ENCODE peak calls at places on chromosomes 2 and 18, in six cellular contexts. H, K, S, B, P and G are unnamed samples.

GRCh38 chr18:3256693-3257626 is 5.0 kb upstream of the MYL12B start:
- DNase-seq in H (no peak), S (no peak), K (no peak), B (peak; percentile 42), P (peak; percentile 91), G (no peak)

GRCh38 chr2:124149571-124149970 is 124.5 kb downstream of the CNTNAP5 start:
- DNase-seq in P (no peak), H (no peak), S (no peak), K (no peak), B (no peak), G (no peak)

GRCh38 chr2:241816431-241817121 is 7.6 kb downstream of the NEU4 start:
- DNase-seq in H (no peak), P (no peak), B (no peak), S (no peak), K (no peak), G (no peak)

GRCh38 chr2:10813085-10813748 is 632 bp upstream of the PDIA6 start:
- DNase-seq in H (no peak), P (peak; percentile 36), S (peak; percentile 22), B (no peak), K (no peak), G (no peak)

GRCh38 chr2:229835601-229836283 is 86.1 kb downstream of the TRIP12 start:
- DNase-seq in S (no peak), B (no peak), K (no peak), H (no peak), P (peak; percentile 77), G (no peak)

GRCh38 chr2:101533611-101534601 is 59.0 kb upstream of the RFX8 start:
- DNase-seq in B (no peak), P (no peak), S (no peak), K (no peak), H (peak; percentile 7), G (no peak)

GRCh38 chr2:60512641-60513040 is 40.8 kb downstream of the BCL11A start:
- DNase-seq in K (no peak), S (no peak), B (no peak), P (peak; percentile 17), H (no peak), G (no peak)

GRCh38 chr2:127348421-127349000 is 39.3 kb downstream of the MAP3K2 start:
- DNase-seq in S (peak; percentile 22), H (no peak), B (no peak), K (no peak), P (peak; percentile 24), G (no peak)

GRCh38 chr2:112843836-112844235 is 7.3 kb upstream of the IL1B start:
- DNase-seq in P (no peak), S (no peak), B (no peak), K (no peak), H (no peak), G (no peak)

DNA sequence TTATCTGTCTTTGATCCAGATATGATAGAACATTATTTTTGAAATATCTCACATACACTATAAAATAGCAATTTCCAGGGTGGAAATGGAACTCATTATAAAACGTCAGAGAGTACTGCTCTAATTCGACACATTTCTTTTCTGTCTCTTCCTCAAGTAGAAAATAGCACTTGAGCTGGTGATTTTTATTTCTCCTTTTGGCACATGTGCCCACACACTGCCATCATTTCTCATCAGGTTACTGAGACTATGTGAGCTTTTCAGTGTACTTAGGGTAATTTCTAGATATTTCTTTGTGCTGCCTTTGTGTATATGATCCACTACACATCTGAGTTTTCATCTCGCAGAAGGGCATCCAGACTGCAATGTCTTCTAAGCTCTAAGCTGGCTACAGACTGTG is 62.1 kb upstream of the PGAP1 start:
- DNase-seq in B (no peak), K (no peak), H (no peak), S (no peak), P (no peak), G (no peak)
- H3K4me2 ChIP-seq in B (no peak overlapping the region), K (peak overlapping the region; percentile 78), H (no peak overlapping the region), S (no peak overlapping the region), P (peak overlapping the region; percentile 9), G (no peak overlapping the region)

DNA sequence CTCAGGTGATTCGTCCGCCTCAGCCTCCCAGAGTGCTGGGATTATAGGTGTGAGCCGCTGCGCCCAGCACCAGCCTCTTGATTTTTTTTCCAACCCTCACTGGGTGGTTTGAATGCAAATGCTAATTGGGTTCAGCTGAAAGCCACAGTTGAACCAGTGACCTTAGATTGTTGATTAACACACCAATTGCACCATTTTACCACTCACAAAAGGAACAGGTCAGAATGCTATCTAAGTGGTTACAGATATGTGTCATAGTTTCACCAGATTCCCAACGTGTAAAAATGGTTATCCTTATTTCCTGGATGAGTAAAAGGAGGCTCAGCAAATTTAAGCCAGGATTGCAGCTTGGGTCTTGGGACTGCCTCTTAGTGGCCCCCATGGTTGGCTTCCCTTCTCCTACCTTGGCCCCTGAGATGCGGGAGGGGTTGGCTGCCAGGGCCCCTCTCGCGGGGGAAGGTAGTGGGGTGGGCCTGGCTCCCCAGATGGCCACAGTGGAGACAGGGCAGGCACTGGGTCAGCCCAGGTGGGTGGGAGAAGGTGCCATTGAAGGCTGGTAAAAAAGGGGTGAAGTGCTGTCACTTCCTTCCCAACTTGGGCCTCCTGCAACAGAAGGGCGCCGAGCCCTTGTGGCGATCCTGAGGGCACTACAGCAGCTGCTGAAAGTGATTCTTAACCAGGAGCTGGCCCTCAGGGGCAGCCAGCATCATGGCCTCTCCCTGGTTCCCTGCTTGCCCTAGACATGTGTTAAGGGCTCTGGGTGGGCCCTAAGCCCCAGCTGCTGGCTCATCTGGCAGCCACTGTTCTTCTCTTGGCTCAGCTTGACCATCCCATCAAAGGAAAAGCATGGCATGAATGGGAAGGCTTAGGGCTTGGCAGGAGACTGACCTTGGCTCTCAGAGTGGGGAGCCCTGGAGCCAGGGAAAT is 165.0 kb upstream of the HAAO start:
- DNase-seq in S (no peak), B (peak; percentile 33), K (no peak), P (peak; percentile 55), H (no peak), G (no peak)
- H3K27ac ChIP-seq in S (no peak overlapping the region), B (no peak overlapping the region), K (no peak overlapping the region), P (no peak overlapping the region), H (no peak overlapping the region), G (no peak overlapping the region)

GRCh38 chr2:231900486-231900942 is 25.7 kb downstream of the NPPC start:
- DNase-seq in K (peak; percentile 83), P (peak; percentile 55), S (peak; percentile 71), B (peak; percentile 90), H (peak; percentile 93), G (peak; percentile 85)
- H3K4me2 ChIP-seq in K (peak overlapping the region; percentile 69), P (no peak overlapping the region), S (no peak overlapping the region), B (peak overlapping the region; percentile 15), H (no peak overlapping the region), G (no peak overlapping the region)

DNA sequence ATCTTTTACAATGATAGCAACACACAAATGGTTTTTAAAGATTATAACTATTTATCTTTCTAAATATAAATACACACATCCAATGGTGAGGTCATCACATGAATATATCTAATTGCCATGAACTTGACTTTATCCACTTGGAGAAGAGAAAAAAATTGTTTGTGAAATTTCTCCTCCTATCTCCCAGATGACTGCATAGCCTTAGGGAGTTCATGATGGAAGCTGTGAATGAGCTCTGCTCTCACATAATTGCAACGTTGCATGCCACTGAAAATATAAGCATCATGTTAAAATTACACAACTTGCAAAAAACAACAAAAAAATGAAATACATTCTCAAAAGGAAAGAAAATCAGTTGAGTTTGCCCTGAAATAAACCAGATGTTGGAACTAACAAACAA is 50.6 kb upstream of the OSR1 start:
- DNase-seq in S (no peak), H (no peak), P (no peak), B (no peak), K (no peak), G (peak; percentile 12)
- H3K27ac ChIP-seq in S (no peak overlapping the region), H (no peak overlapping the region), P (no peak overlapping the region), B (no peak overlapping the region), K (no peak overlapping the region), G (no peak overlapping the region)